ENCODE peak calls at places on chromosome 3, in seven cellular contexts. U is Kasumi-1; X is iris pigment epithelial cell; G is activated naive CD8-positive, alpha-beta T cell treated with anti-CD3 and anti-CD28 coated beads, Interleukin-2, amount 50 U/mL, for 24 hours; L is nephron progenitor cell; P is ureter; B is H1. H is an unnamed sample.
A peak's percentile ranks its signal among the peaks of the same experiment; 100 is the strongest.

GRCh38 chr3:52220380-52221026 is 4.9 kb downstream of the TLR9 start:
- DNase-seq in U (peak; percentile 91), L (peak; percentile 94), B (peak; percentile 96), X (peak; percentile 56), P (peak; percentile 92), G (peak; percentile 94), H (peak; percentile 65)

GRCh38 chr3:188567478-188568195 is 413.7 kb downstream of the LPP start:
- DNase-seq in G (no peak), B (no peak), L (no peak), X (peak; percentile 74), U (no peak), P (no peak), H (peak; percentile 33)

GRCh38 chr3:43187836-43188479 is 82.1 kb upstream of the POMGNT2 start:
- DNase-seq in G (no peak), U (no peak), B (no peak), X (no peak), L (no peak), P (no peak), H (no peak)

GRCh38 chr3:141045849-141046248 is 5.3 kb upstream of the SPSB4 start:
- DNase-seq in B (no peak), X (no peak), G (no peak), P (no peak), U (no peak), L (no peak), H (no peak)

GRCh38 chr3:13093687-13094086 is 20.5 kb upstream of the IQSEC1 start:
- DNase-seq in P (no peak), X (peak; percentile 8), U (no peak), B (no peak), G (no peak), L (no peak), H (no peak)

GRCh38 chr3:58071480-58071971 is 63.3 kb downstream of the FLNB start:
- DNase-seq in B (no peak), G (no peak), X (no peak), L (no peak), U (no peak), P (no peak), H (no peak)

GRCh38 chr3:11136116-11136515 is 18.2 kb upstream of the HRH1 start:
- DNase-seq in U (no peak), B (no peak), G (no peak), L (no peak), X (peak; percentile 37), P (no peak), H (peak; percentile 32)

GRCh38 chr3:171056528-171056927 is 30.0 kb upstream of the SLC2A2 start:
- DNase-seq in P (no peak), U (no peak), B (no peak), G (no peak), L (no peak), X (peak; percentile 90), H (peak; percentile 81)

GRCh38 chr3:129052675-129053074 is 7.9 kb upstream of the GP9 start:
- DNase-seq in L (no peak), U (no peak), B (no peak), G (no peak), P (no peak), X (no peak), H (no peak)

GRCh38 chr3:127590282-127590592 is 296 bp downstream of the TPRA1 start:
- DNase-seq in G (peak; percentile 54), L (peak; percentile 58), X (peak; percentile 38), P (no peak), U (no peak), B (no peak), H (no peak)

GRCh38 chr3:132445812-132446211 is 28.5 kb downstream of the DNAJC13 start:
- DNase-seq in B (no peak), X (peak; percentile 79), L (no peak), G (no peak), P (no peak), U (peak; percentile 25), H (peak; percentile 63)

GRCh38 chr3:124084398-124084881 is 92.5 kb upstream of the ROPN1 start:
- DNase-seq in X (no peak), B (no peak), L (no peak), G (no peak), U (no peak), P (no peak), H (no peak)

GRCh38 chr3:188472331-188472730 is 318.4 kb downstream of the LPP start:
- DNase-seq in B (no peak), X (peak; percentile 62), L (no peak), U (no peak), G (no peak), P (no peak), H (peak; percentile 38)

GRCh38 chr3:171862993-171863521 is 19.9 kb downstream of the TMEM212 start:
- DNase-seq in U (no peak), G (no peak), P (no peak), B (no peak), L (no peak), X (peak; percentile 71), H (no peak)

GRCh38 chr3:112514527-112515128 is 15.4 kb upstream of the BTLA start:
- DNase-seq in U (no peak), B (no peak), G (no peak), X (peak; percentile 11), L (no peak), P (no peak), H (no peak)

GRCh38 chr3:146593776-146594175 is 11.4 kb downstream of the PLSCR5 start:
- DNase-seq in L (no peak), X (no peak), U (no peak), B (no peak), P (no peak), G (no peak), H (no peak)

GRCh38 chr3:55270976-55271375 is 216.1 kb downstream of the WNT5A start:
- DNase-seq in U (no peak), P (no peak), G (no peak), X (no peak), B (no peak), L (no peak), H (no peak)

GRCh38 chr3:20194793-20195460 is 8.9 kb upstream of the SGO1 start:
- DNase-seq in G (no peak), U (no peak), P (no peak), X (peak; percentile 31), L (no peak), B (no peak), H (no peak)

GRCh38 chr3:101131767-101132166 is 138.5 kb upstream of the ABI3BP start:
- DNase-seq in U (peak; percentile 1), P (no peak), G (no peak), X (no peak), B (no peak), L (no peak), H (no peak)

GRCh38 chr3:118949113-118949760 is 85.4 kb downstream of the IGSF11 start:
- DNase-seq in L (no peak), U (no peak), G (no peak), B (no peak), P (no peak), X (no peak), H (no peak)

GRCh38 chr3:182795383-182795782 is 2.1 kb downstream of the ATP11B start:
- DNase-seq in X (peak; percentile 22), P (no peak), G (no peak), B (no peak), L (no peak), U (peak; percentile 76), H (no peak)

GRCh38 chr3:52400275-52400793 is 44.6 kb downstream of the SEMA3G start:
- DNase-seq in U (no peak), G (no peak), L (no peak), P (no peak), X (no peak), B (no peak), H (no peak)

GRCh38 chr3:154059798-154060197 is 61.4 kb upstream of the ARHGEF26 start:
- DNase-seq in U (no peak), X (no peak), G (no peak), P (peak; percentile 61), L (peak; percentile 3), B (no peak), H (no peak)

GRCh38 chr3:191119415-191120295 is 79.4 kb upstream of the OSTN start:
- DNase-seq in X (no peak), L (no peak), P (no peak), G (no peak), B (no peak), U (no peak), H (no peak)

GRCh38 chr3:128336337-128337156 is 130.1 kb downstream of the DNAJB8 start:
- DNase-seq in B (no peak), U (no peak), L (no peak), G (no peak), P (no peak), X (no peak), H (no peak)

GRCh38 chr3:144055604-144056003 is 84.0 kb downstream of the DIPK2A start:
- DNase-seq in L (no peak), B (no peak), G (no peak), P (no peak), U (no peak), X (peak; percentile 64), H (peak; percentile 53)

GRCh38 chr3:154885016-154885415 is 195.1 kb upstream of the MME start:
- DNase-seq in X (peak; percentile 87), P (no peak), B (no peak), L (no peak), U (no peak), G (no peak), H (peak; percentile 76)

GRCh38 chr3:14797731-14798130 is 21.0 kb upstream of the FGD5 start:
- DNase-seq in U (no peak), L (no peak), G (no peak), X (no peak), P (no peak), B (no peak), H (no peak)

GRCh38 chr3:145313751-145314150 is 847.2 kb downstream of the PLOD2 start:
- DNase-seq in B (no peak), U (no peak), P (no peak), L (no peak), X (no peak), G (no peak), H (no peak)

GRCh38 chr3:29140706-29141105 is 140.2 kb upstream of the RBMS3 start:
- DNase-seq in B (no peak), P (no peak), G (no peak), L (no peak), U (no peak), X (peak; percentile 47), H (peak; percentile 9)

GRCh38 chr3:188978772-188979171 is 193.0 kb upstream of the TPRG1 start:
- DNase-seq in B (no peak), U (no peak), L (no peak), P (no peak), X (peak; percentile 73), G (no peak), H (peak; percentile 34)

GRCh38 chr3:8509961-8510360 is 8.3 kb downstream of the LMCD1 start:
- DNase-seq in P (no peak), L (no peak), G (no peak), U (no peak), X (peak; percentile 97), B (no peak), H (peak; percentile 100)

GRCh38 chr3:31341130-31341529 is 191.6 kb upstream of the STT3B start:
- DNase-seq in L (peak; percentile 31), U (no peak), G (no peak), X (no peak), B (peak; percentile 49), P (no peak), H (no peak)

GRCh38 chr3:138066972-138067371 is 48.4 kb downstream of the DZIP1L start:
- DNase-seq in U (no peak), G (no peak), L (no peak), B (no peak), X (no peak), P (no peak), H (no peak)

GRCh38 chr3:133277813-133278212 is 122.0 kb upstream of the BFSP2 start:
- DNase-seq in U (no peak), P (no peak), X (peak; percentile 31), L (no peak), G (no peak), B (no peak), H (no peak)

GRCh38 chr3:38834110-38834509 is 18.1 kb upstream of the SCN10A start:
- DNase-seq in U (peak; percentile 56), P (peak; percentile 52), G (peak; percentile 64), B (peak; percentile 60), L (peak; percentile 54), X (peak; percentile 93), H (peak; percentile 84)

GRCh38 chr3:178536271-178537079 is at the start of gene KCNMB2:
- DNase-seq in P (no peak), X (no peak), L (peak; percentile 6), G (no peak), U (no peak), B (no peak), H (no peak)

H was measured in HCEC 1CT.